ENCODE peak calls at places on chromosomes 2 and 18, in four cellular contexts. One of them, this sample, is unnamed.

GRCh38 chr2:229431331-229431954 is 160.4 kb upstream of the PID1 start:
- DNase-seq in mesendoderm: peak; percentile 80
- DNase-seq in colonic mucosa: no peak
- DNase-seq in SK-N-MC: peak; percentile 55
- DNase-seq in this sample: no peak

GRCh38 chr18:51337406-51337805 is 139.9 kb upstream of the MEX3C start:
- DNase-seq in mesendoderm: no peak
- DNase-seq in colonic mucosa: no peak
- DNase-seq in SK-N-MC: no peak
- DNase-seq in this sample: no peak

GRCh38 chr18:25005602-25006375 is 346.2 kb downstream of the ZNF521 start:
- DNase-seq in mesendoderm: no peak
- DNase-seq in colonic mucosa: no peak
- DNase-seq in SK-N-MC: no peak
- DNase-seq in this sample: no peak

GRCh38 chr2:28437142-28437835 is 44.6 kb downstream of the FOSL2 start:
- DNase-seq in mesendoderm: peak; percentile 61
- DNase-seq in colonic mucosa: peak; percentile 89
- DNase-seq in SK-N-MC: no peak
- DNase-seq in this sample: no peak

GRCh38 chr2:28175028-28175427 is 217.6 kb upstream of the FOSL2 start:
- DNase-seq in mesendoderm: peak; percentile 12
- DNase-seq in colonic mucosa: no peak
- DNase-seq in SK-N-MC: no peak
- DNase-seq in this sample: no peak

GRCh38 chr2:64649626-64650025 is 4.1 kb downstream of the SERTAD2 start:
- DNase-seq in mesendoderm: no peak
- DNase-seq in colonic mucosa: peak; percentile 62
- DNase-seq in SK-N-MC: no peak
- DNase-seq in this sample: no peak

GRCh38 chr2:237924164-237924534 is 42.7 kb upstream of the UBE2F start:
- DNase-seq in mesendoderm: no peak
- DNase-seq in colonic mucosa: no peak
- DNase-seq in SK-N-MC: no peak
- DNase-seq in this sample: no peak

GRCh38 chr2:21059885-21060610 is 16.2 kb upstream of the APOB start:
- DNase-seq in mesendoderm: no peak
- DNase-seq in colonic mucosa: no peak
- DNase-seq in SK-N-MC: no peak
- DNase-seq in this sample: no peak

GRCh38 chr2:215693269-215693998 is 257.6 kb upstream of the FN1 start:
- DNase-seq in mesendoderm: peak; percentile 54
- DNase-seq in colonic mucosa: no peak
- DNase-seq in SK-N-MC: no peak
- DNase-seq in this sample: no peak

GRCh38 chr2:209259767-209260166 is 164.1 kb upstream of the MAP2 start:
- DNase-seq in mesendoderm: no peak
- DNase-seq in colonic mucosa: no peak
- DNase-seq in SK-N-MC: no peak
- DNase-seq in this sample: no peak

GRCh38 chr18:63262369-63263335 is 56.9 kb downstream of the BCL2 start:
- DNase-seq in mesendoderm: no peak
- DNase-seq in colonic mucosa: no peak
- DNase-seq in SK-N-MC: no peak
- DNase-seq in this sample: no peak

GRCh38 chr2:207403950-207404349 is 125.8 kb upstream of the CREB1 start:
- DNase-seq in mesendoderm: no peak
- DNase-seq in colonic mucosa: no peak
- DNase-seq in SK-N-MC: no peak
- DNase-seq in this sample: no peak

GRCh38 chr2:71157124-71157802 is 26.8 kb downstream of the MPHOSPH10 start:
- DNase-seq in mesendoderm: peak; percentile 75
- DNase-seq in colonic mucosa: peak; percentile 56
- DNase-seq in SK-N-MC: peak; percentile 6
- DNase-seq in this sample: peak; percentile 58

GRCh38 chr2:70328921-70329561 is 27.2 kb upstream of the FAM136A start:
- DNase-seq in mesendoderm: peak; percentile 87
- DNase-seq in colonic mucosa: peak; percentile 89
- DNase-seq in SK-N-MC: no peak
- DNase-seq in this sample: no peak

GRCh38 chr18:69906765-69907164 is 40.9 kb downstream of the CD226 start:
- DNase-seq in mesendoderm: no peak
- DNase-seq in colonic mucosa: no peak
- DNase-seq in SK-N-MC: no peak
- DNase-seq in this sample: no peak

GRCh38 chr2:74206180-74206688 is 7.8 kb downstream of the MTHFD2 start:
- DNase-seq in mesendoderm: peak; percentile 69
- DNase-seq in colonic mucosa: no peak
- DNase-seq in SK-N-MC: no peak
- DNase-seq in this sample: peak; percentile 25

GRCh38 chr2:67217398-67217797 is 179.7 kb upstream of the ETAA1 start:
- DNase-seq in mesendoderm: no peak
- DNase-seq in colonic mucosa: no peak
- DNase-seq in SK-N-MC: no peak
- DNase-seq in this sample: no peak

GRCh38 chr2:127874378-127875271 is 11.1 kb downstream of the AMMECR1L start:
- DNase-seq in mesendoderm: no peak
- DNase-seq in colonic mucosa: no peak
- DNase-seq in SK-N-MC: no peak
- DNase-seq in this sample: no peak

GRCh38 chr2:212099658-212100057 is 438.9 kb downstream of the ERBB4 start:
- DNase-seq in mesendoderm: peak; percentile 68
- DNase-seq in colonic mucosa: no peak
- DNase-seq in SK-N-MC: no peak
- DNase-seq in this sample: no peak

GRCh38 chr18:77114564-77115391 is 17.8 kb downstream of the MBP start:
- DNase-seq in mesendoderm: peak; percentile 75
- DNase-seq in colonic mucosa: peak; percentile 87
- DNase-seq in SK-N-MC: no peak
- DNase-seq in this sample: peak; percentile 49

GRCh38 chr2:239466755-239467271 is 66.0 kb upstream of the HDAC4 start:
- DNase-seq in mesendoderm: no peak
- DNase-seq in colonic mucosa: no peak
- DNase-seq in SK-N-MC: no peak
- DNase-seq in this sample: no peak

GRCh38 chr18:39863916-39864315 is 2091.1 kb upstream of the PIK3C3 start:
- DNase-seq in mesendoderm: no peak
- DNase-seq in colonic mucosa: no peak
- DNase-seq in SK-N-MC: no peak
- DNase-seq in this sample: no peak

GRCh38 chr2:99691931-99692330 is 202.1 kb upstream of the REV1 start:
- DNase-seq in mesendoderm: no peak
- DNase-seq in colonic mucosa: peak; percentile 19
- DNase-seq in SK-N-MC: no peak
- DNase-seq in this sample: no peak

GRCh38 chr2:128638311-128638710 is 319.6 kb upstream of the HS6ST1 start:
- DNase-seq in mesendoderm: no peak
- DNase-seq in colonic mucosa: peak; percentile 14
- DNase-seq in SK-N-MC: no peak
- DNase-seq in this sample: peak; percentile 6

GRCh38 chr2:51624995-51625394 is 593.1 kb upstream of the NRXN1 start:
- DNase-seq in mesendoderm: peak; percentile 8
- DNase-seq in colonic mucosa: no peak
- DNase-seq in SK-N-MC: no peak
- DNase-seq in this sample: no peak

GRCh38 chr2:216147172-216148131 is 38.3 kb downstream of the XRCC5 start:
- DNase-seq in mesendoderm: no peak
- DNase-seq in colonic mucosa: no peak
- DNase-seq in SK-N-MC: no peak
- DNase-seq in this sample: no peak

GRCh38 chr2:106991866-106992265 is 105.9 kb upstream of the ST6GAL2 start:
- DNase-seq in mesendoderm: no peak
- DNase-seq in colonic mucosa: no peak
- DNase-seq in SK-N-MC: no peak
- DNase-seq in this sample: no peak

GRCh38 chr2:236753611-236754010 is 184.0 kb downstream of the ACKR3 start:
- DNase-seq in mesendoderm: no peak
- DNase-seq in colonic mucosa: no peak
- DNase-seq in SK-N-MC: no peak
- DNase-seq in this sample: no peak

GRCh38 chr2:134336352-134336751 is 82.5 kb downstream of the MGAT5 start:
- DNase-seq in mesendoderm: peak; percentile 4
- DNase-seq in colonic mucosa: no peak
- DNase-seq in SK-N-MC: no peak
- DNase-seq in this sample: no peak

GRCh38 chr2:101873543-101873942 is 118.2 kb upstream of the IL1R2 start:
- DNase-seq in mesendoderm: peak; percentile 48
- DNase-seq in colonic mucosa: no peak
- DNase-seq in SK-N-MC: no peak
- DNase-seq in this sample: no peak

GRCh38 chr2:241851325-241852115 is 7.2 kb downstream of the PDCD1 start:
- DNase-seq in mesendoderm: no peak
- DNase-seq in colonic mucosa: no peak
- DNase-seq in SK-N-MC: no peak
- DNase-seq in this sample: no peak

GRCh38 chr2:207136872-207137271 is 28.9 kb downstream of the KLF7 start:
- DNase-seq in mesendoderm: no peak
- DNase-seq in colonic mucosa: no peak
- DNase-seq in SK-N-MC: no peak
- DNase-seq in this sample: no peak

GRCh38 chr2:1306029-1306686 is 107.1 kb upstream of the TPO start:
- DNase-seq in mesendoderm: no peak
- DNase-seq in colonic mucosa: no peak
- DNase-seq in SK-N-MC: no peak
- DNase-seq in this sample: no peak

GRCh38 chr2:37417321-37417720 is 72.9 kb downstream of the QPCT start:
- DNase-seq in mesendoderm: no peak
- DNase-seq in colonic mucosa: no peak
- DNase-seq in SK-N-MC: no peak
- DNase-seq in this sample: no peak

GRCh38 chr2:152657042-152657441 is 60.2 kb downstream of the PRPF40A start:
- DNase-seq in mesendoderm: no peak
- DNase-seq in colonic mucosa: no peak
- DNase-seq in SK-N-MC: no peak
- DNase-seq in this sample: no peak

GRCh38 chr2:9832586-9832985 is 10.7 kb upstream of the TAF1B start:
- DNase-seq in mesendoderm: no peak
- DNase-seq in colonic mucosa: no peak
- DNase-seq in SK-N-MC: no peak
- DNase-seq in this sample: no peak
- H3K9ac ChIP-seq in mesendoderm: no peak overlapping the region
- H3K9ac ChIP-seq in colonic mucosa: no peak overlapping the region
- H3K9ac ChIP-seq in SK-N-MC: no peak overlapping the region
- H3K9ac ChIP-seq in this sample: no peak overlapping the region

DNA sequence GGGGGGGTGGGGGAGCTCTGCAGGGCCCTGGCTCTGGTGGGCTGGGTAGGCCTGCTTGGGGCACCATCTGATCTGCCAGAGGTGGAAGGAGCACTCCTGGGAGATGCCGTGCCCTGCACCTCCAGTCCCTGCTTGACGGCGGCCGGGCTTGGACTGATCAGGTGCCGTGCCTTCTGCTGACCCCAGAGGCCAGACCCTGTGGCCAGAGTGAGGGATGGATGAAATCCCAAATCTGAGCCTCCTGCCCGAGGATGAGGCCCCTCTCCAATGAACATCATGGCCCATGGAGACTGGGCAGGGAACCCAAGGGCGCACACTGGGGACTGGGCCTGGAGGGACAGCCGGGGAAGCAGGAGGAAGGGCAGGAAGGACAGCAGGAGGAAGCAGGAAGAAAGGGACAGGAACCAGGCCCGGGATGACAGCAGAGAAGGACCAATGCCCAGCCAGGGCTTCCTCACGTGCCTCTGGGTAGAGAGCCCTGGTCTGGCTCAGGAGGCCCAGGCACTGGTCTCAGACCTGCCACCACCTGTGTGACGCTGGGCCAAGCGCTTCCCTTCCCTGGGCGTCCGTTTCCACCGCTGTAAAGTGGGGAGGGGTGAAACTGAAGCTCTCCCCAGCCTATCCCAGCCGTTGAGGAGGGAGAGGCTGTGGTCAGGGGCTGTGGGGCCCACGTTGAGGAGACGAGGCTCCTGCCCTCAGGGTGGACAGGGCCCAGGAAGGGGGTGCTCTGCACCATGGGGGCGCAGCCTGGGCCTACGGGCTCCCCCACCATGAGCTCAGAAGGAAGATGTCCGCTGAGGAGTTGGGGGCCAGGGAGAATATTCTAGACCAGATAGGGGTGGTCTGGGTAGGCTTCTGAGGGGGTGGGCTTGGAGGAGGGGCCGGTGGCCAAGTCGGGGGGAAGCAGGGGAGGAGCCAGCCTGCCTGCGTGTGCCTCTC is 1.0 kb upstream of the GPR35 start:
- DNase-seq in mesendoderm: no peak
- DNase-seq in colonic mucosa: no peak
- DNase-seq in SK-N-MC: no peak
- DNase-seq in this sample: no peak
- H3K27ac ChIP-seq in mesendoderm: no peak overlapping the region
- H3K27ac ChIP-seq in colonic mucosa: no peak overlapping the region
- H3K27ac ChIP-seq in SK-N-MC: no peak overlapping the region
- H3K27ac ChIP-seq in this sample: no peak overlapping the region

DNA sequence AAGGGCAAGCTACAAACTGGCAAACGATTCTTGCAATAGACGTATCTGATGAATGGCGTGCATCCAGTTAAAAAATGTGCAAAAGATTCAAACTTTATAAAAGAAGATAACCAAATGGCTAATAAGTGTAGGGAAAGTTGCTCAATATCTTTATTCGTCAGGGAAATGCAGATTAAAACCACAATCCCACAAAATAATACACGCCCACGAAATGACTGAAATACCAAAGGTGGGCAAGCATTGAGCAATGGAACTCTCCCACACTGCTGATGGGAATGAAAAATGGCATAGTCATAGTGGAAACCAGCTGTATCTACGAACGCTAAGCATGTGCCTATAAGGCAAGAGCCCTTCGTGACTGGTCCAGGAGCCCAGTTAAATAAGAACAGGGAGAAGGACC is 168.6 kb upstream of the SIX2 start:
- DNase-seq in mesendoderm: no peak
- DNase-seq in colonic mucosa: no peak
- DNase-seq in SK-N-MC: peak; percentile 69
- DNase-seq in this sample: no peak
- H3K9ac ChIP-seq in mesendoderm: no peak overlapping the region
- H3K9ac ChIP-seq in colonic mucosa: no peak overlapping the region
- H3K9ac ChIP-seq in SK-N-MC: no peak overlapping the region
- H3K9ac ChIP-seq in this sample: no peak overlapping the region

GRCh38 chr18:78982186-78982585 is 2.6 kb downstream of the SALL3 start:
- DNase-seq in mesendoderm: peak; percentile 66
- DNase-seq in colonic mucosa: no peak
- DNase-seq in SK-N-MC: no peak
- DNase-seq in this sample: no peak
- H3K27ac ChIP-seq in mesendoderm: no peak overlapping the region
- H3K27ac ChIP-seq in colonic mucosa: no peak overlapping the region
- H3K27ac ChIP-seq in SK-N-MC: no peak overlapping the region
- H3K27ac ChIP-seq in this sample: no peak overlapping the region

DNA sequence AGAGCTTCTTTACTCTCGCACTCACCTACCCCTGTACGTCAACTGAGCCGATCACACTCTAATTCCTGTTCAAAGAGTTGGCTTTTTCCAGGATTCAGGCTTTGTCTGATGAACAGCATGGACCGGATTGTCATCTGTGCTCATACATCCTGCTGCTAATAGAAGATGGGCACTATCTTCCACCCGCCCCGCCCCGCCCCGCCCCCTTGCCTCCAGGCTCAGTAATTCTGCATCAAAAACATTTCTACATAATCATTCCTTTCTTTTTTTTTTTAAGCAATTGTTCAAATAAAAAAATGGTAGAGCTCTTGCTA is 12.0 kb downstream of the G6PC2 start:
- DNase-seq in mesendoderm: no peak
- DNase-seq in colonic mucosa: no peak
- DNase-seq in SK-N-MC: no peak
- DNase-seq in this sample: no peak
- H3K9ac ChIP-seq in mesendoderm: peak overlapping the region; percentile 14
- H3K9ac ChIP-seq in colonic mucosa: no peak overlapping the region
- H3K9ac ChIP-seq in SK-N-MC: no peak overlapping the region
- H3K9ac ChIP-seq in this sample: no peak overlapping the region